ENCODE peak calls at places on chromosomes 13 and 19, in four cellular contexts. A, X, U and F are unnamed samples.

GRCh38 chr13:113506871-113507388 is 16.4 kb upstream of the DCUN1D2 start:
- DNase-seq in U (no peak), A (no peak), X (no peak), F (no peak)

GRCh38 chr19:10602330-10603083 is 15.4 kb upstream of the AP1M2 start:
- DNase-seq in A (peak), U (peak), X (peak), F (peak)

GRCh38 chr13:50805805-50806204 is 37.7 kb downstream of the DLEU7 start:
- DNase-seq in U (peak), X (no peak), A (no peak), F (no peak)

GRCh38 chr19:58483776-58484175 is 7.6 kb downstream of the ZNF446 start:
- DNase-seq in X (no peak), U (no peak), A (no peak), F (no peak)

GRCh38 chr13:46775385-46776065 is 21.4 kb downstream of the ESD start:
- DNase-seq in X (no peak), A (no peak), U (no peak), F (no peak)

GRCh38 chr19:6402834-6403608 is 10.1 kb upstream of the GTF2F1 start:
- DNase-seq in U (peak), X (no peak), A (no peak), F (no peak)

GRCh38 chr13:45678282-45678681 is 23.8 kb upstream of the CBY2 start:
- DNase-seq in A (no peak), U (no peak), X (no peak), F (no peak)

GRCh38 chr19:13835791-13836723 is 40.8 kb downstream of the ZSWIM4 start:
- DNase-seq in A (no peak), X (no peak), U (no peak), F (no peak)

GRCh38 chr13:24997367-24997967 is 98.5 kb upstream of the PABPC3 start:
- DNase-seq in A (no peak), X (peak), U (peak), F (no peak)

GRCh38 chr13:99859178-99860177 is 112.1 kb downstream of the ZIC5 start:
- DNase-seq in X (no peak), A (no peak), U (no peak), F (no peak)

GRCh38 chr13:93562676-93563075 is 336.1 kb downstream of the GPC6 start:
- DNase-seq in A (no peak), X (no peak), U (no peak), F (no peak)

GRCh38 chr19:1247747-1248453 is 483 bp upstream of the MIDN start:
- DNase-seq in U (peak), A (peak), X (peak), F (peak)

GRCh38 chr19:42501733-42502132 is 26.5 kb downstream of the CEACAM1 start:
- DNase-seq in X (no peak), A (no peak), U (no peak), F (no peak)

GRCh38 chr13:53092931-53093330 is 64.3 kb downstream of the OLFM4 start:
- DNase-seq in X (no peak), A (no peak), U (no peak), F (no peak)

GRCh38 chr13:110377178-110378175 is 70.4 kb downstream of the COL4A2 start:
- DNase-seq in U (no peak), X (no peak), A (no peak), F (no peak)

GRCh38 chr19:46351241-46352041 is 4.6 kb downstream of the PPP5C start:
- DNase-seq in A (no peak), X (peak), U (peak), F (no peak)

GRCh38 chr13:102707465-102707864 is 12.6 kb upstream of the METTL21C start:
- DNase-seq in U (peak), A (no peak), X (no peak), F (no peak)

GRCh38 chr19:33055718-33056117 is 9.0 kb downstream of the RHPN2 start:
- DNase-seq in U (no peak), A (no peak), X (no peak), F (no peak)

GRCh38 chr13:95607363-95607762 is 37.1 kb downstream of the DZIP1 start:
- DNase-seq in X (no peak), A (no peak), U (peak), F (no peak)

GRCh38 chr13:70756088-70756487 is 647.8 kb upstream of the KLHL1 start:
- DNase-seq in A (no peak), X (no peak), U (no peak), F (no peak)

GRCh38 chr19:7125221-7125620 is 55.7 kb downstream of the ZNF557 start:
- DNase-seq in U (no peak), X (no peak), A (no peak), F (no peak)

GRCh38 chr19:28292822-28293500 is 920.0 kb downstream of the UQCRFS1 start:
- DNase-seq in U (no peak), X (no peak), A (no peak), F (no peak)

GRCh38 chr13:19179916-19180315 is 1.7 kb downstream of the TUBA3C start:
- DNase-seq in X (no peak), U (no peak), A (no peak), F (no peak)

GRCh38 chr13:99984134-99984462 is 2.5 kb downstream of the ZIC2 start:
- DNase-seq in U (no peak), X (no peak), A (no peak), F (no peak)

GRCh38 chr13:47420568-47420967 is 523.7 kb upstream of the HTR2A start:
- DNase-seq in U (peak), X (no peak), A (no peak), F (no peak)

GRCh38 chr19:18340990-18341868 is 831 bp downstream of the PGPEP1 start:
- DNase-seq in A (no peak), U (peak), X (peak), F (peak)

GRCh38 chr13:42041684-42042035 is 6.8 kb upstream of the DGKH start:
- DNase-seq in U (peak), X (no peak), A (no peak), F (no peak)

GRCh38 chr13:75307370-75307984 is 174.5 kb downstream of the TBC1D4 start:
- DNase-seq in A (no peak), U (peak), X (no peak), F (no peak)

GRCh38 chr13:24911135-24911524 is 147.2 kb downstream of the RNF17 start:
- DNase-seq in A (no peak), X (no peak), U (peak), F (no peak)

GRCh38 chr13:102703721-102704035 is 8.8 kb upstream of the METTL21C start:
- DNase-seq in A (no peak), U (no peak), X (no peak), F (no peak)

GRCh38 chr13:21637296-21637695 is 33.3 kb upstream of the MICU2 start:
- DNase-seq in U (peak), X (peak), A (no peak), F (no peak)

GRCh38 chr19:3516675-3517207 is 10.6 kb downstream of the FZR1 start:
- DNase-seq in A (no peak), U (no peak), X (no peak), F (peak)

GRCh38 chr13:37747071-37747612 is 122.4 kb downstream of the TRPC4 start:
- DNase-seq in A (no peak), U (peak), X (no peak), F (no peak)